ENCODE peak calls at places on chromosome 6, in five cellular contexts. One of them, this sample, is unnamed.

GRCh38 chr6:2900221-2900807 is 2.8 kb downstream of the SERPINB9 start:
- DNase-seq in HCT116: no peak
- DNase-seq in H1: no peak
- DNase-seq in HepG2: no peak
- DNase-seq in K562: no peak
- DNase-seq in this sample: no peak

GRCh38 chr6:163893609-163894189 is 479.2 kb downstream of the QKI start:
- DNase-seq in HCT116: no peak
- DNase-seq in H1: no peak
- DNase-seq in HepG2: no peak
- DNase-seq in K562: no peak
- DNase-seq in this sample: no peak

GRCh38 chr6:160379464-160379863 is 31.3 kb downstream of the SLC22A3 start:
- DNase-seq in HCT116: peak
- DNase-seq in H1: no peak
- DNase-seq in HepG2: no peak
- DNase-seq in K562: no peak
- DNase-seq in this sample: no peak

GRCh38 chr6:100344761-100345160 is 120.0 kb downstream of the SIM1 start:
- DNase-seq in HCT116: no peak
- DNase-seq in H1: no peak
- DNase-seq in HepG2: no peak
- DNase-seq in K562: no peak
- DNase-seq in this sample: no peak

GRCh38 chr6:70557998-70558397 is 8.7 kb upstream of the SDHAF4 start:
- DNase-seq in HCT116: no peak
- DNase-seq in H1: no peak
- DNase-seq in HepG2: no peak
- DNase-seq in K562: no peak
- DNase-seq in this sample: no peak

GRCh38 chr6:47729457-47729856 is 31.1 kb downstream of the ADGRF4 start:
- DNase-seq in HCT116: no peak
- DNase-seq in H1: no peak
- DNase-seq in HepG2: no peak
- DNase-seq in K562: no peak
- DNase-seq in this sample: no peak

GRCh38 chr6:88588938-88589337 is 374.5 kb downstream of the RNGTT start:
- DNase-seq in HCT116: no peak
- DNase-seq in H1: no peak
- DNase-seq in HepG2: no peak
- DNase-seq in K562: no peak
- DNase-seq in this sample: no peak

GRCh38 chr6:78947529-78947928 is 80.2 kb downstream of the IRAK1BP1 start:
- DNase-seq in HCT116: no peak
- DNase-seq in H1: no peak
- DNase-seq in HepG2: no peak
- DNase-seq in K562: no peak
- DNase-seq in this sample: no peak

GRCh38 chr6:20160541-20161283 is 51.6 kb downstream of the MBOAT1 start:
- DNase-seq in HCT116: no peak
- DNase-seq in H1: peak
- DNase-seq in HepG2: no peak
- DNase-seq in K562: no peak
- DNase-seq in this sample: no peak

GRCh38 chr6:21597706-21598273 is 4.2 kb downstream of the SOX4 start:
- DNase-seq in HCT116: no peak
- DNase-seq in H1: no peak
- DNase-seq in HepG2: no peak
- DNase-seq in K562: no peak
- DNase-seq in this sample: no peak

GRCh38 chr6:89952696-89953095 is 58.4 kb downstream of the GJA10 start:
- DNase-seq in HCT116: no peak
- DNase-seq in H1: no peak
- DNase-seq in HepG2: no peak
- DNase-seq in K562: no peak
- DNase-seq in this sample: no peak

GRCh38 chr6:90343581-90343980 is 46.9 kb upstream of the BACH2 start:
- DNase-seq in HCT116: peak
- DNase-seq in H1: no peak
- DNase-seq in HepG2: no peak
- DNase-seq in K562: no peak
- DNase-seq in this sample: no peak

GRCh38 chr6:128432394-128432793 is 88.0 kb downstream of the PTPRK start:
- DNase-seq in HCT116: no peak
- DNase-seq in H1: no peak
- DNase-seq in HepG2: no peak
- DNase-seq in K562: no peak
- DNase-seq in this sample: no peak

GRCh38 chr6:22875845-22876244 is 306.5 kb downstream of the HDGFL1 start:
- DNase-seq in HCT116: no peak
- DNase-seq in H1: no peak
- DNase-seq in HepG2: no peak
- DNase-seq in K562: no peak
- DNase-seq in this sample: no peak

GRCh38 chr6:160139420-160139851 is 17.8 kb downstream of the SLC22A1 start:
- DNase-seq in HCT116: no peak
- DNase-seq in H1: peak
- DNase-seq in HepG2: no peak
- DNase-seq in K562: no peak
- DNase-seq in this sample: no peak

GRCh38 chr6:134478764-134479399 is 161.0 kb upstream of the SGK1 start:
- DNase-seq in HCT116: no peak
- DNase-seq in H1: no peak
- DNase-seq in HepG2: no peak
- DNase-seq in K562: no peak
- DNase-seq in this sample: no peak

GRCh38 chr6:134368670-134369069 is 50.8 kb upstream of the SGK1 start:
- DNase-seq in HCT116: no peak
- DNase-seq in H1: no peak
- DNase-seq in HepG2: no peak
- DNase-seq in K562: no peak
- DNase-seq in this sample: no peak

GRCh38 chr6:109455502-109456282 is at the start of gene MICAL1:
- DNase-seq in HCT116: no peak
- DNase-seq in H1: peak
- DNase-seq in HepG2: peak
- DNase-seq in K562: peak
- DNase-seq in this sample: peak

GRCh38 chr6:4291453-4292403 is 156.4 kb upstream of the ECI2 start:
- DNase-seq in HCT116: no peak
- DNase-seq in H1: no peak
- DNase-seq in HepG2: peak
- DNase-seq in K562: peak
- DNase-seq in this sample: no peak

GRCh38 chr6:108165714-108166663 is at the start of gene NR2E1:
- DNase-seq in HCT116: no peak
- DNase-seq in H1: peak
- DNase-seq in HepG2: no peak
- DNase-seq in K562: no peak
- DNase-seq in this sample: no peak

DNA sequence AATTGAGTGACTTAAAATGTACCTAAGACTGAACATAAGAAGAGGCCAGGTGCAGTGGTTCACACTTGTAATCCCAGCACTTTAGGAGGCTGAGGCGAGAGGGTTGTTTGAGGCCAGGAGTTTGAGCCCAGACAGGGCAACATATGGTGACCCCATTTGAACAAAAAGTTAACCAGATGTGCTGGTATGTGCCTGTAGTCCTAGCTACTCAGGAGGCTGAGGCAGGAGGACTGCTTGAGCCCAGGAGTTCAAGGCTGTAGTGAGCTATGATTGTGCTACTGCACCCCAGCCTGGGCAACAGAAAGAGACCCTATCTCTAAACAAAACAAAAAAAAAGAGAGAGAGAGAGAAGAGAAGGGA is 10.1 kb upstream of the PAQR8 start:
- DNase-seq in HCT116: no peak
- DNase-seq in H1: no peak
- DNase-seq in HepG2: no peak
- DNase-seq in K562: no peak
- DNase-seq in this sample: no peak
- H3K4me3 ChIP-seq in HCT116: peak
- H3K4me3 ChIP-seq in H1: no peak
- H3K4me3 ChIP-seq in HepG2: no peak
- H3K4me3 ChIP-seq in K562: no peak
- H3K4me3 ChIP-seq in this sample: no peak

DNA sequence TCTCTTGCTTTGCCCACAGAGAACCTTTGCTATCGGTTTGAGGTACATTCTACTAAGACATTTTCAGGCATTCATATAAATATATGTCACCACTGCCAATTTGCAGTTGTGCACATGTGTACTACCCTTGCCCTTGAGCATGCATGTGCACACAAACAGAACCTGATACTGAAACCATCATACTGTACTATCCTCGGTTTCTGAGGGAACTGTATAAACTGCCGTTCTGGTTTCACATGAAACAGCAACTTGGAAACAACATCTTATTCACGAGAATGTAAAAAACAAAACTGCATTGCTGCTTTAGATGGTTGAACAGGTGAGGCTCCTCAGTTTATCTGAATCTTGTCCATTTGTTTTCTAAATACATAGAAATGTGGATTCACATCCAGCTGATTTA is 151.2 kb upstream of the TMEM170B start:
- DNase-seq in HCT116: no peak
- DNase-seq in H1: no peak
- DNase-seq in HepG2: no peak
- DNase-seq in K562: no peak
- DNase-seq in this sample: peak
- TF ChIP-seq SP1 in HCT116: no peak
- TF ChIP-seq SP1 in H1: no peak
- TF ChIP-seq SP1 in HepG2: no peak
- TF ChIP-seq SP1 in K562: no peak
- TF ChIP-seq SP1 in this sample: peak

DNA sequence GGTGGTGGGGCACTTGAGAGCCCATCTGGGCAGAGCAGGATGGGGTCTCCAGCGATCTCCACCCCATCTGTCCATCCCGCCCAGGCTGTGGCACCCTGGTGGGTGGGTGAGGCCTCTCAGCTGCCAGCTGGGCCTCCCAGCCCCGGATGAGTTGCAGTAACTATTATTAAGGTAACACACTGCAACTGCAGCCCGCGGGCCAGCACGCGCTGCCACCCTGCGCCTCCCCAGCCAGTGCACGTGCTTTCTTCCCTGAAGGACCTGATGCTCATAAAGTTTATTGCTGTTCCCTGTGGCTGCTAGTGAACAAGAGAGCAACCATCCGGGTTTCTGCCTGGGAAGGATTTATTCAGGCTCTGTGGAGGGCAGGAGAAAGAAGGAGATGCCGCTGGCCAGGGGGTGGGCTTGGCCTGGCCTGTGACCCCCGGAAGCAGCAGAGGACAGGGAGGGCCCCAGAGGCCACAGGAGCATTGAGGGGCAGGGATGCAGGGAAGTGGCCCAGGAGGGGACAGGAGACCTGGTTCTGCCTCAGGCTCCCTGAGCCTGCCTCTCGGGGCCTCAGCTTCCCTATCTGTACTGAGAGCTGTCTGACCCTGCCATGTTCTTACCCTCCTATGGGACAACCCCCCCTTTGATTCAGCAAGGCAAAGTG is 1.7 kb downstream of the IP6K3 start:
- DNase-seq in HCT116: no peak
- DNase-seq in H1: peak
- DNase-seq in HepG2: no peak
- DNase-seq in K562: no peak
- DNase-seq in this sample: no peak
- H3K4me3 ChIP-seq in HCT116: no peak
- H3K4me3 ChIP-seq in H1: no peak
- H3K4me3 ChIP-seq in HepG2: no peak
- H3K4me3 ChIP-seq in K562: no peak
- H3K4me3 ChIP-seq in this sample: no peak

DNA sequence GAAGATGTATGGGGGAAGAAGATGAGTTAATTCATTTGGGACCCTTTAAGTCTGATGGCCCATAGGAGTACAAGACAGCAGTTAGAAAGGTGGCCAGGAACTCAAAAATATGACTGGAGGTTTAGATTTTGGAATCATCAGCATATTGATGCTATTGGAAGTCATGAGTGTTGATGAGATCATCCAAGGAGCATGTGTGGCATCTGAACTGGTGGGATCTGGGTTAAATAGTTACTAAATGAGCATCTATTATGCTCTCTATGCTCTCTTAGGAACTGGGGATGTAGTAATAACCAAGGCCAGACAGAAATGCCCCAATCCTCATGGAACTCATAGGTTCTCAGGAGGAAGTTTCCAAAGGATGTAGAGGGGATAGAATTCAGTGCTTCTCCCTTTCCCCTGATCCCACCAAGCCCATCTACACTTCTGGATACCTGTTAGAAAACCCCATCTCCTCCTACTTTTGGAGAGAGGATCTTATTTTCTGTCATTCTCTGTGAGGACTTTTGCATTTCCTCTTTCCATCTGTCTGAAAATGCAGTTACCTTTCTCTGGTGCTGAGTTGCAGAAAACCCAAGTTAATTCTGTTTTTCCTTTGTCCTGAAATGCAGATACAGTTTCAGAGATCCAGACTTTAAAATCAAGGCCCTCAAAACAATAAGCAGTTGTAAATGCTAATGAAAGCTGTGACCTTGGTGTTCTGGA is 65.9 kb downstream of the TBC1D7 start:
- DNase-seq in HCT116: no peak
- DNase-seq in H1: no peak
- DNase-seq in HepG2: no peak
- DNase-seq in K562: no peak
- DNase-seq in this sample: no peak
- TF ChIP-seq SP1 in HCT116: no peak
- TF ChIP-seq SP1 in H1: no peak
- TF ChIP-seq SP1 in HepG2: no peak
- TF ChIP-seq SP1 in K562: no peak
- TF ChIP-seq SP1 in this sample: no peak

GRCh38 chr6:24908555-24908954 is 27.2 kb downstream of the RIPOR2 start:
- DNase-seq in HCT116: no peak
- DNase-seq in H1: no peak
- DNase-seq in HepG2: no peak
- DNase-seq in K562: no peak
- DNase-seq in this sample: no peak
- H3K4me3 ChIP-seq in HCT116: no peak
- H3K4me3 ChIP-seq in H1: no peak
- H3K4me3 ChIP-seq in HepG2: no peak
- H3K4me3 ChIP-seq in K562: no peak
- H3K4me3 ChIP-seq in this sample: peak

DNA sequence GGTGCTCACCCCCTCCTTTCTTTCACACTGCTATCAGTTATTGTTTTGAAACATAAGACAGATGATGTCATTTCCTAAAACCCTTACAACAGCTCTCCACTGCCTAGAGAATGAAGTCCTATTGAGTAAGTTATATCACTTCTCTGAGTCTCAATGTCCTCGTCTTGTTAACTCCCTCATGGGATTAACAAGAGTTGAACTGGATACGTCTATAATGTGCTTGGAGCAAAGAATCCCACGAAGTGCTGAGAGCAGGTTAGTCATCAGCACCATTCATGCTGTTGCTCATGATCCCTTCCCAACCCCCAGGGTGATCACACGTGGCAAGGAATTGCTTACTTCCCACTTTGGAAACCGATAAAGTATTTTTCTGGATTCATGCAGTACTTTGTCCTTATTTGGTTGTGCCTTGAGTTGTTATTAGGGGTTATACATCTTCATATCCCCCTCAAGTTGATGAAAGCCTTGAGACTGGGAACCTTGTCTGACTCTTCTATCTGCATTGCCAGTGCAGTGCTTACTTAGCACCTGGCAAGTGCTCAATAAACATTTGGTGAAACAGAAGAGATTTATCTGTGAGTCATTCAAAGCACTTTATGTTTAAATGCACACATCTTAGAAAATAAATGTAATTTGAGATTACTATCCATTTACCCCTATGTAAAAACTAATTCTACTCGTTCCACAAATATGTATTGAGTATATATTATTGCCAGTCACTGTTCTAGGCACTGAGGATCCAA is 487.5 kb downstream of the EPM2A start:
- DNase-seq in HCT116: no peak
- DNase-seq in H1: no peak
- DNase-seq in HepG2: no peak
- DNase-seq in K562: no peak
- DNase-seq in this sample: no peak
- TF ChIP-seq SP1 in HCT116: no peak
- TF ChIP-seq SP1 in H1: no peak
- TF ChIP-seq SP1 in HepG2: no peak
- TF ChIP-seq SP1 in K562: no peak
- TF ChIP-seq SP1 in this sample: no peak

This sample was measured in GM12878.